ENCODE peak calls at places on chromosomes 6 and 20, in seven cellular contexts. O, V, Z, B, C, E and L are unnamed samples.

GRCh38 chr6:366972-367794 is 24.4 kb upstream of the IRF4 start:
- DNase-seq in C (no peak), V (no peak), Z (no peak), B (no peak), E (no peak), O (no peak), L (no peak)

GRCh38 chr6:15481892-15482291 is 180.9 kb downstream of the DTNBP1 start:
- DNase-seq in O (no peak), V (no peak), Z (no peak), C (no peak), E (no peak), B (no peak), L (no peak)

GRCh38 chr20:46006964-46007363 is 1.7 kb upstream of the MMP9 start:
- DNase-seq in Z (no peak), C (no peak), B (no peak), V (no peak), E (no peak), O (no peak), L (no peak)

GRCh38 chr6:158016571-158017383 is 35.1 kb downstream of the SYNJ2 start:
- DNase-seq in V (no peak), O (no peak), E (no peak), C (no peak), Z (no peak), B (no peak), L (peak; percentile 11)

GRCh38 chr20:15364781-15365180 is 1027.4 kb upstream of the FLRT3 start:
- DNase-seq in B (no peak), O (no peak), Z (no peak), C (no peak), V (no peak), E (no peak), L (no peak)

GRCh38 chr20:62433655-62434054 is 6.3 kb upstream of the RBBP8NL start:
- DNase-seq in C (no peak), O (no peak), B (no peak), Z (no peak), V (peak; percentile 43), E (no peak), L (peak; percentile 44)

GRCh38 chr6:168640738-168641137 is 199.8 kb downstream of the SMOC2 start:
- DNase-seq in E (no peak), Z (no peak), C (no peak), V (no peak), O (no peak), B (no peak), L (no peak)

GRCh38 chr6:154295733-154296132 is 60.9 kb downstream of the IPCEF1 start:
- DNase-seq in C (no peak), Z (no peak), O (no peak), E (no peak), V (no peak), B (no peak), L (no peak)

GRCh38 chr6:101195581-101195980 is 197.9 kb upstream of the GRIK2 start:
- DNase-seq in Z (no peak), B (no peak), V (no peak), C (no peak), E (no peak), O (no peak), L (no peak)

GRCh38 chr20:46230811-46231282 is 77.5 kb downstream of the CDH22 start:
- DNase-seq in O (no peak), C (no peak), E (no peak), Z (peak; percentile 85), V (peak; percentile 60), B (peak; percentile 25), L (peak; percentile 33)

GRCh38 chr6:144150673-144151009 is 324 bp downstream of the STX11 start:
- DNase-seq in Z (peak; percentile 83), E (no peak), B (no peak), O (no peak), C (no peak), V (no peak), L (no peak)

GRCh38 chr6:152897807-152898399 is 84.9 kb downstream of the FBXO5 start:
- DNase-seq in E (peak; percentile 4), Z (peak; percentile 86), C (peak; percentile 63), B (peak; percentile 52), O (peak; percentile 33), V (peak; percentile 58), L (peak; percentile 38)

GRCh38 chr6:2868637-2869379 is 27.1 kb upstream of the SERPINB1 start:
- DNase-seq in V (no peak), O (no peak), C (no peak), E (no peak), Z (no peak), B (no peak), L (no peak)

GRCh38 chr20:18977441-18977840 is 163.9 kb downstream of the SCP2D1 start:
- DNase-seq in V (no peak), C (no peak), E (no peak), O (no peak), B (no peak), Z (no peak), L (no peak)

GRCh38 chr6:135606392-135606791 is 108.9 kb upstream of the AHI1 start:
- DNase-seq in O (no peak), Z (no peak), B (no peak), E (no peak), V (no peak), C (no peak), L (no peak)
- H3K27ac ChIP-seq in O (no peak overlapping the region), Z (no peak overlapping the region), B (no peak overlapping the region), E (no peak overlapping the region), V (no peak overlapping the region), C (no peak overlapping the region), L (no peak overlapping the region)

GRCh38 chr20:58577871-58578615 is 62.8 kb upstream of the APCDD1L start:
- DNase-seq in E (no peak), C (no peak), B (no peak), V (no peak), O (no peak), Z (no peak), L (no peak)

GRCh38 chr20:58576590-58576944 is 61.4 kb upstream of the APCDD1L start:
- DNase-seq in Z (no peak), O (no peak), B (no peak), C (no peak), V (no peak), E (no peak), L (no peak)

GRCh38 chr20:58575776-58576589 is 60.8 kb upstream of the APCDD1L start:
- DNase-seq in V (no peak), B (no peak), Z (no peak), O (no peak), C (no peak), E (no peak), L (no peak)

GRCh38 chr20:58579069-58579818 is 64.0 kb upstream of the APCDD1L start:
- DNase-seq in C (no peak), B (no peak), Z (no peak), V (no peak), E (no peak), O (no peak), L (no peak)

GRCh38 chr20:58577139-58577806 is 62.1 kb upstream of the APCDD1L start:
- DNase-seq in E (no peak), O (no peak), V (no peak), C (no peak), B (no peak), Z (no peak), L (no peak)
- H3K27me3 ChIP-seq in E (no peaks in the 10 kb centered on the region), O (no peaks in the 10 kb centered on the region), V (no peaks in the 10 kb centered on the region), C (no peaks in the 10 kb centered on the region), B (peaks cover 17% of the 10 kb centered on the region), Z (no peaks in the 10 kb centered on the region), L (peaks cover 74% of the 10 kb centered on the region)

DNA sequence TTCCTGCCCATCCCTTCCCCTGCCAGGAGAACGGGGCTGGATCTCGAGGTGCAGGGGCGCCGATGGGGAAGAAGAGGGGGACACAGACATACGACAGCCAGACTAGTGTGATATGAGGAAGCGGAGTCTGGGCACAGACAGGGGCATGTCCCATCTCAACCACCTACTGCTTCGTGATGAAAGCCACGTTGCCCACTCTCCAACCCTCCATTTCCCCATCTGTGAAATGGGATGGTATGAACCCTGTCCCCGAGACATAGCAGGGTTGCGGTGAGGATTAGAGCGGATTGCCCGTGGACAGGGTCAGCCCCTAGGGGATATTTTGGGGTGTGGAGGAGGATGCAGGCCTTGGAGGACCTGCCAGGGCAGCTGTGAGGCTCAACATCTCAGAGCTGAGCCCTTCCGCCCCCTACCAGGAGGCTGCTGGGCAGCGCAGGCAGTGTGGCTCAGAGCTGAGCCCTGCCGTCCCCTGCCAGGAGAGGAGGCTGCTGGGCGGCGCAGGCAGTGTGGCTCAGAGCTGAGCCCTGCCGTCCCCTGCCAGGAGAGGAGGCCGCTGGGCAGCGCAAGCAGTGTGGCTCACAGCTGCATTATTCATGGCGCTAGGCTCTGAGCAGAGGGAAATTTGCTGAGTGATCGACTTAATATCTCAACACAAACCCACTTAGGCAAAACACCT is 71.7 kb downstream of the GRM4 start:
- DNase-seq in B (no peak), E (no peak), O (no peak), V (no peak), C (no peak), Z (peak; percentile 65), L (no peak)
- H3K27ac ChIP-seq in B (no peak overlapping the region), E (no peak overlapping the region), O (no peak overlapping the region), V (no peak overlapping the region), C (no peak overlapping the region), Z (no peak overlapping the region), L (no peak overlapping the region)

GRCh38 chr20:3661836-3662665 is 1.1 kb downstream of the GFRA4 start:
- DNase-seq in C (no peak), Z (no peak), B (no peak), O (no peak), V (peak; percentile 14), E (no peak), L (no peak)
- H3K27me3 ChIP-seq in C (peaks cover 41% of the 10 kb centered on the region), Z (peaks cover 57% of the 10 kb centered on the region), B (peaks cover 8% of the 10 kb centered on the region), O (peaks cover 2% of the 10 kb centered on the region), V (peaks cover 39% of the 10 kb centered on the region), E (peaks cover 21% of the 10 kb centered on the region), L (peaks cover 77% of the 10 kb centered on the region)